ENCODE peak calls at places on chromosomes 2 and 18, in nine cellular contexts. R, Z, W, I, C, B, Q, S and D are unnamed samples.

GRCh38 chr2:155518094-155518493 is 814.4 kb downstream of the NR4A2 start:
- DNase-seq in Q (no peak), R (no peak), B (no peak), W (no peak), I (no peak), Z (no peak), C (no peak), S (no peak), D (no peak)

GRCh38 chr2:237510502-237511217 is 23.6 kb downstream of the MLPH start:
- DNase-seq in Z (peak), Q (no peak), R (no peak), C (no peak), W (no peak), I (no peak), B (no peak), S (no peak), D (no peak)

GRCh38 chr2:242020196-242021004 is 150.9 kb downstream of the RTP5 start:
- DNase-seq in R (peak), W (no peak), C (peak), I (no peak), B (peak), Q (no peak), Z (peak), S (peak), D (peak)

GRCh38 chr2:108906403-108907077 is 82.5 kb downstream of the EDAR start:
- DNase-seq in C (no peak), B (peak), Z (peak), W (no peak), R (no peak), S (no peak), I (no peak), Q (no peak), D (peak)

GRCh38 chr18:45413180-45413836 is 202.0 kb upstream of the SLC14A2 start:
- DNase-seq in R (peak), W (no peak), Z (no peak), C (no peak), I (no peak), Q (no peak), B (no peak), S (no peak), D (no peak)

GRCh38 chr2:224041554-224041953 is 2.5 kb upstream of the SERPINE2 start:
- DNase-seq in Z (no peak), B (no peak), R (no peak), Q (no peak), C (no peak), W (no peak), I (no peak), S (no peak), D (no peak)

GRCh38 chr2:173288561-173288960 is 66.1 kb upstream of the CDCA7 start:
- DNase-seq in W (no peak), I (peak), S (no peak), B (no peak), R (peak), C (no peak), Q (no peak), Z (no peak), D (no peak)

GRCh38 chr2:17735864-17736263 is 17.7 kb downstream of the SMC6 start:
- DNase-seq in I (no peak), S (no peak), B (no peak), C (no peak), Q (no peak), W (no peak), R (no peak), Z (no peak), D (no peak)

GRCh38 chr2:42569883-42570282 is 1.5 kb downstream of the MTA3 start:
- DNase-seq in B (no peak), C (peak), W (no peak), Q (no peak), I (no peak), S (no peak), R (no peak), Z (no peak), D (no peak)

GRCh38 chr2:167509585-167509984 is 621.3 kb downstream of the XIRP2 start:
- DNase-seq in S (no peak), W (no peak), Q (no peak), I (peak), C (no peak), B (no peak), Z (no peak), R (peak), D (no peak)

GRCh38 chr2:149005471-149006077 is 32.9 kb upstream of the LYPD6B start:
- DNase-seq in W (no peak), S (no peak), C (no peak), Z (no peak), I (no peak), Q (no peak), R (no peak), B (no peak), D (no peak)

GRCh38 chr2:233011268-233012190 is 1.5 kb downstream of the NGEF start:
- DNase-seq in C (no peak), Q (no peak), R (no peak), I (no peak), Z (peak), S (no peak), W (peak), B (no peak), D (peak)

GRCh38 chr18:54149078-54149697 is 75.3 kb downstream of the MBD2 start:
- DNase-seq in Q (peak), S (no peak), C (no peak), W (no peak), I (peak), R (peak), Z (no peak), B (no peak), D (no peak)

GRCh38 chr2:26883971-26884370 is 36.0 kb downstream of the DPYSL5 start:
- DNase-seq in W (no peak), Q (no peak), Z (no peak), I (no peak), R (no peak), C (no peak), B (no peak), S (no peak), D (no peak)

GRCh38 chr18:74342416-74343043 is 26.9 kb downstream of the C18orf63 start:
- DNase-seq in Z (no peak), C (peak), R (peak), W (peak), B (no peak), Q (peak), I (peak), S (no peak), D (no peak)

GRCh38 chr2:69237070-69237670 is 149.9 kb downstream of the GFPT1 start:
- DNase-seq in Z (no peak), C (no peak), S (no peak), W (no peak), B (no peak), I (no peak), Q (no peak), R (peak), D (no peak)

GRCh38 chr2:69235863-69236262 is 151.2 kb downstream of the GFPT1 start:
- DNase-seq in C (no peak), Q (no peak), R (no peak), I (no peak), W (no peak), S (no peak), B (no peak), Z (no peak), D (no peak)

GRCh38 chr2:69241039-69241586 is 145.9 kb downstream of the GFPT1 start:
- DNase-seq in W (no peak), Q (no peak), B (no peak), Z (no peak), C (no peak), I (no peak), R (no peak), S (no peak), D (no peak)

GRCh38 chr2:69241664-69242063 is 145.4 kb downstream of the GFPT1 start:
- DNase-seq in Z (no peak), B (no peak), S (no peak), C (no peak), I (no peak), Q (no peak), R (no peak), W (no peak), D (no peak)

GRCh38 chr2:69238449-69239031 is 148.5 kb downstream of the GFPT1 start:
- DNase-seq in B (no peak), Q (no peak), R (peak), W (no peak), C (no peak), Z (no peak), I (peak), S (no peak), D (no peak)
- H3K4me3 ChIP-seq in B (no peak), Q (no peak), R (no peak), W (no peak), C (no peak), Z (no peak), I (no peak), S (no peak), D (no peak)

DNA sequence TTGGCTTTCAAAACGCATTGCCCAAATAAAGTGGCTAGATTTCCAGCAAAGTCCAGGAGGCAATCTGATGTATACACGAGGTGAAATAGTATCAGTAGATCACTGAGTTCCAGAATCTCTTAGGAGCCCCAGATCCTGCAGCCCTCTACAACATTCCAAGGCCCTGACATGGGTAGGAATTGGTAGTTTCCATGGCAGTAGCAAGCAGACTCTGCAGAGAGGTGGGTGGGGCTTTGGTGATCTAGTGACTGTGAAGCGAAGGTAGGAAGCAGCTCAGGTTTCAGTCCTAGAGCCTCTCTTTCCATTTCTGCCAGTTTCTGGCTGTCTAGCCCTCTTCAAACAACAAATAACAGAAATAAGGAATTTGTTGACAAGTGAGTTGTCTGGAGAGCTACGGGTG is 13.8 kb upstream of the SGPP2 start:
- DNase-seq in B (no peak), R (no peak), Z (no peak), C (no peak), Q (no peak), I (peak), S (no peak), W (no peak), D (no peak)
- H3K27ac ChIP-seq in B (no peak), R (no peak), Z (no peak), C (no peak), Q (no peak), I (no peak), S (no peak), W (no peak), D (no peak)

GRCh38 chr18:58865714-58866113 is 1.0 kb downstream of the ZNF532 start:
- DNase-seq in W (no peak), C (no peak), R (peak), S (no peak), B (no peak), Q (no peak), Z (no peak), I (no peak), D (no peak)
- H3K4me3 ChIP-seq in W (no peak), C (no peak), R (peak), S (peak), B (no peak), Q (no peak), Z (no peak), I (no peak), D (no peak)

GRCh38 chr2:217040099-217040498 is 180.2 kb upstream of the TNP1 start:
- DNase-seq in B (no peak), C (no peak), W (no peak), Q (no peak), R (peak), S (no peak), Z (no peak), I (no peak), D (no peak)
- H3K27ac ChIP-seq in B (no peak), C (no peak), W (no peak), Q (no peak), R (no peak), S (no peak), Z (no peak), I (no peak), D (no peak)

GRCh38 chr2:72913531-72914225 is 3.6 kb upstream of the EMX1 start:
- DNase-seq in R (no peak), Z (no peak), C (no peak), I (no peak), Q (no peak), B (no peak), S (no peak), W (peak), D (no peak)

GRCh38 chr2:72916743-72917137 is 579 bp upstream of the EMX1 start:
- DNase-seq in R (no peak), I (no peak), Q (no peak), S (no peak), Z (no peak), W (no peak), C (no peak), B (no peak), D (no peak)

GRCh38 chr2:72915907-72916742 is 1.2 kb upstream of the EMX1 start:
- DNase-seq in C (no peak), I (peak), R (peak), W (peak), S (no peak), Z (peak), Q (peak), B (peak), D (peak)

GRCh38 chr2:72914226-72915075 is 2.9 kb upstream of the EMX1 start:
- DNase-seq in R (no peak), S (no peak), B (no peak), W (peak), C (no peak), Z (no peak), Q (no peak), I (no peak), D (no peak)

DNA sequence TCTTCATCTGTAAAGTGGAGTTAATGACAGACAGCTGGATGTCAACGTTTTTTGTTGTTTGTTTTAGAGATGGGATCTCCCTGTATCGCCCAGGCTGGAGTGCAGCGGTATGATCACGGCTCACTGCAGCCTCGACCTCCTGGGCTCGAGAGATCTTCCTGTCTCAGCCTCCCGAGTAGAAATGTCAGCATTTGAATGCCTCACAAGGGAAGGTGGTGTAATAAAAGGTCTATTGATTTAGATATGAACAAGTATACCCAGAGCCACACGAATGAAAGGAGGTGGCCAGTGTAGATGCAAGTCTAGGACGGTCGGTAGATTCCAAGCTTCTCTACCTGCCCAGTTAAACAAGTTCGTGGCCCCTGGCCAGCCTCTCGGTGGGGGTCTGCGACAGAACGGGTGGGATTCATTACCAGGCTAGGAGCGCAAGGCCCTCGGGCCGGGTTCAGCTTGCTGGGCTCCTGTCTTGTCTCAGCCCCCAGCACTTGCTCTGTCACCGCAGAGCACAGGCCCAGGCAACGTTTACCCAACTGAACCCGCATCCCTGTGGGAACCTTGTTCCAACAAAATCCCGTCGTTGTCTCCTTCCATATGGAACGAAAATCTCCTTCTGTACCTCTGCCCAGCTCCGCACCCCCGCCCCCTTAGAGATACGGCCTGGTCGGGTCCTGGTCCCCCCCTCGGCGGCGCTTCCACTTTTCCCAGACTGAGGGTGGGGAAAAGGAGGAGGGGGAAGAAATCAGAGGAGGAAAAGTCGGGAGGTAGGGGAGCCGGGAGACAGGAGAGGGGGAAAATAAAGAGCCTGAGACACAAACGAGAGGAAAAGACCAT is 2.0 kb upstream of the EMX1 start:
- DNase-seq in Z (no peak), R (no peak), Q (no peak), W (peak), C (no peak), B (no peak), S (no peak), I (no peak), D (no peak)
- H3K4me3 ChIP-seq in Z (peak), R (no peak), Q (no peak), W (peak), C (no peak), B (peak), S (peak), I (no peak), D (peak)

DNA sequence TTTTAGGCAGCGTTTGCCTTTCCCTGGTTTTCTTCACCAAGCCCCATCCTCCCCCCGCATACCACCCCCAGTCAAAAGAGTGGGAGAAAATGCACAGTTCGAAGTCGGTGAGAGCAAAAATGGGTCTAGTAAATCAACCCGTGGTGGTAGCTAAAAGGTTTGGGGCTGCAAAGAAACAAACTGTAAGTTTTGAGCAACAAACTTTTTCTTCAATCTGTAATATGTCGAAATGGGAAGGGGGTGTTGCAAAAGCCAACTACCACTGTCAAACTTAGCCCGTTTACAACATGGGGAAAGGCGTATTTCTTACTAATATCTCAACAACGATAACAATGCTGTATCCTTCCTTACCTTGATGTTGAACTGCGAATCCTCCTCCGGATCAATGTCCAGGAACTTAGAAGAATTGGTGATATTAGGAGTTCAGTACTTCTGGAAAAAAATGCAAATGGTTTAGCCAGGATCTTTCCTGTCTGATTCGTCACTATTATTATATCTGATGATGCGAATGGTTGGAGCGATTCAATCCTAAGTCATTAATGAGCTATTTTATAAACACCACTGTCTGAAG is 2.4 kb upstream of the SATB2 start:
- DNase-seq in Q (no peak), Z (no peak), B (no peak), W (no peak), R (peak), C (peak), S (no peak), I (peak), D (no peak)
- H3K27ac ChIP-seq in Q (no peak), Z (no peak), B (no peak), W (no peak), R (peak), C (no peak), S (no peak), I (no peak), D (no peak)

GRCh38 chr2:205273627-205274026 is 408.7 kb upstream of the NRP2 start:
- DNase-seq in B (no peak), W (no peak), S (no peak), I (no peak), C (no peak), R (no peak), Q (no peak), Z (no peak), D (no peak)

GRCh38 chr2:205280630-205281225 is 401.6 kb upstream of the NRP2 start:
- DNase-seq in Z (no peak), C (no peak), Q (no peak), R (no peak), W (no peak), S (no peak), I (no peak), B (no peak), D (no peak)

GRCh38 chr2:205274801-205275200 is 407.5 kb upstream of the NRP2 start:
- DNase-seq in W (no peak), I (no peak), S (no peak), Q (no peak), C (no peak), Z (no peak), R (no peak), B (no peak), D (no peak)

GRCh38 chr2:205273148-205273547 is 409.2 kb upstream of the NRP2 start:
- DNase-seq in R (no peak), Z (no peak), B (no peak), I (no peak), Q (no peak), C (no peak), W (no peak), S (no peak), D (no peak)

GRCh38 chr2:205276071-205276777 is 406.1 kb upstream of the NRP2 start:
- DNase-seq in B (no peak), Q (no peak), C (no peak), W (no peak), R (peak), Z (no peak), I (no peak), S (no peak), D (no peak)
- H3K4me3 ChIP-seq in B (no peak), Q (no peak), C (no peak), W (no peak), R (no peak), Z (no peak), I (no peak), S (no peak), D (no peak)

GRCh38 chr2:181805228-181806038 is 86.1 kb upstream of the ITPRID2 start:
- DNase-seq in Q (no peak), B (no peak), Z (no peak), W (no peak), I (no peak), C (no peak), S (no peak), R (peak), D (no peak)
- H3K27ac ChIP-seq in Q (no peak), B (no peak), Z (no peak), W (no peak), I (peak), C (no peak), S (peak), R (peak), D (peak)

GRCh38 chr2:174591740-174592139 is 5.9 kb downstream of the WIPF1 start:
- DNase-seq in Q (no peak), I (no peak), Z (no peak), W (no peak), S (no peak), B (no peak), R (no peak), C (no peak), D (no peak)

GRCh38 chr2:174594451-174594850 is 3.2 kb downstream of the WIPF1 start:
- DNase-seq in I (no peak), R (no peak), W (no peak), S (no peak), B (no peak), Q (no peak), Z (no peak), C (peak), D (no peak)

GRCh38 chr2:174595415-174595814 is 2.2 kb downstream of the WIPF1 start:
- DNase-seq in B (no peak), R (no peak), Q (peak), S (no peak), C (peak), Z (no peak), W (no peak), I (no peak), D (no peak)

GRCh38 chr2:174593041-174593440 is 4.6 kb downstream of the WIPF1 start:
- DNase-seq in Q (no peak), Z (no peak), B (no peak), C (peak), I (no peak), S (no peak), W (no peak), R (no peak), D (no peak)

GRCh38 chr2:174593574-174594203 is 3.9 kb downstream of the WIPF1 start:
- DNase-seq in I (peak), W (no peak), Q (peak), R (peak), C (peak), B (no peak), Z (no peak), S (no peak), D (no peak)
- H3K4me3 ChIP-seq in I (no peak), W (peak), Q (peak), R (peak), C (peak), B (no peak), Z (peak), S (peak), D (peak)